ENCODE peak calls at places on chromosomes 16 and 17, in five cellular contexts. N is GM23338, Q is fibroblast of lung, L is mesendoderm, S is A549. O is an unnamed sample.

GRCh38 chr16:83831451-83831987 is 23.7 kb downstream of the HSBP1 start:
- DNase-seq in N (peak), Q (no peak), L (peak), S (no peak), O (no peak)

GRCh38 chr17:73210002-73210678 is 17.3 kb downstream of the COG1 start:
- DNase-seq in N (no peak), Q (no peak), L (no peak), S (peak), O (no peak)

GRCh38 chr16:1771072-1771863 is at the start of gene NME3:
- DNase-seq in N (peak), Q (peak), L (peak), S (peak), O (peak)

GRCh38 chr17:77349976-77350830 is 209.4 kb downstream of the SEC14L1 start:
- DNase-seq in N (no peak), Q (peak), L (no peak), S (no peak), O (no peak)

GRCh38 chr16:55324491-55325447 is 766 bp downstream of the IRX6 start:
- DNase-seq in N (peak), Q (no peak), L (peak), S (no peak), O (peak)

GRCh38 chr16:1830213-1830612 is 3.2 kb downstream of the FAHD1 start:
- DNase-seq in N (no peak), Q (peak), L (no peak), S (no peak), O (no peak)

GRCh38 chr16:20884240-20884556 is 16.0 kb downstream of the DCUN1D3 start:
- DNase-seq in N (no peak), Q (peak), L (no peak), S (no peak), O (no peak)

GRCh38 chr17:57490890-57491289 is 234.6 kb downstream of the MSI2 start:
- DNase-seq in N (peak), Q (no peak), L (no peak), S (no peak), O (no peak)

GRCh38 chr16:49461517-49461951 is 87.9 kb downstream of the C16orf78 start:
- DNase-seq in N (no peak), Q (no peak), L (no peak), S (no peak), O (no peak)

GRCh38 chr17:38619937-38620550 is 14.3 kb upstream of the SRCIN1 start:
- DNase-seq in N (peak), Q (no peak), L (peak), S (no peak), O (no peak)

GRCh38 chr16:69669577-69669976 is 56.8 kb downstream of the NQO1 start:
- DNase-seq in N (no peak), Q (peak), L (no peak), S (no peak), O (no peak)

GRCh38 chr17:77959216-77959925 is 868 bp downstream of the TNRC6C start:
- DNase-seq in N (peak), Q (peak), L (peak), S (peak), O (peak)

GRCh38 chr17:57294629-57295501 is 38.5 kb downstream of the MSI2 start:
- DNase-seq in N (peak), Q (peak), L (peak), S (peak), O (peak)

GRCh38 chr17:63939884-63940283 is 7.8 kb upstream of the CD79B start:
- DNase-seq in N (peak), Q (no peak), L (peak), S (no peak), O (no peak)

GRCh38 chr16:81560979-81561657 is 116.5 kb downstream of the CMIP start:
- DNase-seq in N (no peak), Q (peak), L (no peak), S (no peak), O (peak)

GRCh38 chr16:80680839-80681238 is 123.6 kb downstream of the CDYL2 start:
- DNase-seq in N (no peak), Q (no peak), L (no peak), S (no peak), O (no peak)

GRCh38 chr16:54936979-54937672 is 6.5 kb downstream of the IRX5 start:
- DNase-seq in N (peak), Q (no peak), L (peak), S (peak), O (peak)

GRCh38 chr16:49700928-49701685 is 154.8 kb downstream of the ZNF423 start:
- DNase-seq in N (peak), Q (peak), L (peak), S (no peak), O (no peak)

GRCh38 chr16:84735846-84736586 is 36.2 kb downstream of the USP10 start:
- DNase-seq in N (no peak), Q (no peak), L (no peak), S (no peak), O (no peak)

GRCh38 chr17:40326014-40326831 is 17.2 kb downstream of the RARA start:
- DNase-seq in N (no peak), Q (no peak), L (no peak), S (no peak), O (no peak)

GRCh38 chr16:8342276-8342675 is 248.0 kb downstream of the TMEM114 start:
- DNase-seq in N (no peak), Q (no peak), L (no peak), S (no peak), O (no peak)

GRCh38 chr16:57649846-57650245 is 18.3 kb upstream of the ADGRG3 start:
- DNase-seq in N (no peak), Q (no peak), L (no peak), S (no peak), O (no peak)

GRCh38 chr17:46978489-46979022 is 497 bp downstream of the RPRML start:
- DNase-seq in N (peak), Q (no peak), L (no peak), S (no peak), O (no peak)

GRCh38 chr17:229130-229944 is 47.9 kb upstream of the DOC2B start:
- DNase-seq in N (no peak), Q (no peak), L (no peak), S (no peak), O (no peak)

GRCh38 chr16:28131210-28131609 is 67.7 kb upstream of the GSG1L start:
- DNase-seq in N (no peak), Q (no peak), L (no peak), S (no peak), O (no peak)

GRCh38 chr17:43998552-43998951 is 5.9 kb upstream of the NAGS start:
- DNase-seq in N (no peak), Q (peak), L (no peak), S (no peak), O (peak)

GRCh38 chr16:51880776-51881175 is 666.2 kb downstream of the TOX3 start:
- DNase-seq in N (no peak), Q (peak), L (no peak), S (peak), O (peak)

GRCh38 chr17:68356520-68356919 is 65.2 kb downstream of the ARSG start:
- DNase-seq in N (no peak), Q (no peak), L (no peak), S (no peak), O (no peak)

GRCh38 chr16:47734987-47735594 is 274.0 kb downstream of the PHKB start:
- DNase-seq in N (no peak), Q (no peak), L (peak), S (no peak), O (no peak)

GRCh38 chr17:41734949-41735313 is 488 bp upstream of the HAP1 start:
- DNase-seq in N (peak), Q (peak), L (no peak), S (no peak), O (no peak)
- H3K4me2 ChIP-seq in N (peak), Q (no peak), L (peak), S (peak), O (peak)

GRCh38 chr16:73544266-73544665 is 496.3 kb upstream of the ZFHX3 start:
- DNase-seq in N (no peak), Q (no peak), L (no peak), S (no peak), O (no peak)
- H3K4me2 ChIP-seq in N (no peak), Q (peak), L (no peak), S (no peak), O (no peak)

DNA sequence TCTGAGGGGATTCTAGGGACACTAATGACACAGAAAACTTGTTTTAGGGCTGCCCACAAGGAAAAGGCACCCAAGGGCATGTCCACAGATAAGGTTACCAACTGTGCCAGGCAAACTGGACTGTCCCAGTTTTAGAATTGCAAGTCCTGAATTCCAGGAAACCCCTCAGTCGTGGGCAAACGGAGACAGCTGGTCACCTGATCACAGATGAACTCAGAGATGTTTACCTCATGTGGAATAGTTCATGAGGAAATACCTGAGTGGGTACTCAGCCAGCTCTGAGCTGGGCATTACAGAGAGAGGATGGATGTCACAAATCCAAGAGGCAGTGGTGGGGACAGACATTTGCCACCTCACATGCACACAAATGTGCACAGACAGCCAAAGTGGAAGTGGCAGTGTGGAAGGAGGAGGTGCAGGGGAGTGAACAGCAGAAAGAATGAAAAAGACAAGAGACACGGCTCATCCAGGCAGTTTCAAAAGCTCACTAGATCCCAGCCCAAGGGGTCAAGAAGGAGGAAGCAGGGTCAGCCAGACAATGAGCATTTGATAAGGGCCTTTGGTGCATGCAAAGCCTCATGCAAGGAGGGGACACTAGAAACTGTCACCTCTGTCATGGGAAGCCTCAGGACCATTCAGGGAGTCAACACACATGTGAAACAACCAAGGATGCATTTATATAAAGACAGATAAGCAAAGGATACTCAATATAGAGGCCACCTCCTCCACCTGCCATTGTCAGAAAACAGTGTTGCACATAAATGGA is 24.8 kb downstream of the TTLL6 start:
- DNase-seq in N (no peak), Q (no peak), L (no peak), S (no peak), O (no peak)
- H3K4me2 ChIP-seq in N (no peak), Q (no peak), L (no peak), S (peak), O (no peak)

GRCh38 chr16:75502916-75503605 is 7.8 kb upstream of the CHST6 start:
- DNase-seq in N (no peak), Q (no peak), L (no peak), S (no peak), O (peak)
- H3K4me2 ChIP-seq in N (no peak), Q (no peak), L (no peak), S (no peak), O (peak)

DNA sequence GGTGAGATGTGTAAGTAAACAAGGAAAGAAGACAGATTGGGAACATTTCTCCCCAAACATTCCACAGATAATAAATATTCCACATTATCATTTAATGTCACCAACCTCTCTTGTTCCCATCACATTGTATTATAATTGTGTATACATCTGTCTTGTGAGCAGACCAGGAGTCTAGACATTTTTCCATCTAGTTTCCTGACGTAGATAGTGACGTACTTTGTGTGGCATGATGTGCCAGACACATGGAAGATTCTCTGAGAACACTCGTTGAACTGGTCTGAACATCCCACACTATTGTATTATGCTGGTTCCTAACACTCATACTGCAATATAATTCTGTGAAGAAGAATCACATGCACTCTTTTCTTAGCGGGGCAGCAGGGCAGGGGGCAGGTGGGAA is 34.0 kb downstream of the WSB1 start:
- DNase-seq in N (no peak), Q (peak), L (no peak), S (no peak), O (no peak)
- H3K4me2 ChIP-seq in N (no peak), Q (no peak), L (no peak), S (no peak), O (no peak)

O was measured in mammary epithelial cell.